ENCODE peak calls at places on chromosomes 7 and 10, in five cellular contexts. H is glutamatergic neuron, S is endothelial cell, A is heart right ventricle, F is fibroblast of pulmonary artery. K is an unnamed sample.

GRCh38 chr10:101221479-101222246 is 7.6 kb downstream of the LBX1 start:
- DNase-seq in S (no peak), F (no peak), A (no peak), H (no peak), K (peak; percentile 50)

GRCh38 chr7:126637538-126637937 is 615.2 kb downstream of the GRM8 start:
- DNase-seq in S (no peak), F (no peak), A (no peak), H (no peak), K (no peak)

GRCh38 chr7:2116903-2117680 is 115.7 kb downstream of the MAD1L1 start:
- DNase-seq in S (no peak), F (peak; percentile 39), H (no peak), A (peak; percentile 79), K (peak; percentile 49)

GRCh38 chr7:38801786-38802185 is 107.2 kb downstream of the VPS41 start:
- DNase-seq in A (no peak), H (no peak), F (peak; percentile 13), S (no peak), K (no peak)

GRCh38 chr7:123282181-123282580 is 82.4 kb upstream of the SLC13A1 start:
- DNase-seq in A (no peak), F (peak; percentile 24), S (no peak), H (no peak), K (no peak)

GRCh38 chr7:124120911-124121310 is 88.0 kb upstream of the TMEM229A start:
- DNase-seq in S (no peak), F (no peak), H (no peak), A (no peak), K (no peak)

GRCh38 chr10:26944261-26944882 is 83.6 kb upstream of the ABI1 start:
- DNase-seq in F (no peak), A (no peak), S (no peak), H (no peak), K (no peak)

GRCh38 chr7:29563590-29564454 is at the start of gene PRR15:
- DNase-seq in A (peak; percentile 16), S (peak; percentile 56), F (peak; percentile 52), H (peak; percentile 57), K (peak; percentile 90)

GRCh38 chr10:131749767-131750142 is 151.1 kb upstream of the PPP2R2D start:
- DNase-seq in S (no peak), F (no peak), A (no peak), H (no peak), K (no peak)

GRCh38 chr7:73894851-73895441 is 34.0 kb downstream of the TMEM270 start:
- DNase-seq in F (peak; percentile 64), A (peak; percentile 71), S (no peak), H (no peak), K (peak; percentile 70)

GRCh38 chr10:105150486-105150885 is 509.4 kb downstream of the SORCS3 start:
- DNase-seq in S (no peak), F (no peak), A (no peak), H (no peak), K (no peak)

GRCh38 chr7:1847260-1848001 is 177.4 kb downstream of the ELFN1 start:
- DNase-seq in S (no peak), A (no peak), F (no peak), H (peak; percentile 14), K (no peak)

GRCh38 chr10:90919683-90920574 is 958 bp downstream of the ANKRD1 start:
- DNase-seq in A (no peak), F (no peak), S (no peak), H (no peak), K (no peak)

GRCh38 chr10:49212783-49213182 is 24.6 kb upstream of the TMEM273 start:
- DNase-seq in H (no peak), S (no peak), A (no peak), F (no peak), K (no peak)

GRCh38 chr7:4738711-4739527 is 36.5 kb upstream of the AP5Z1 start:
- DNase-seq in H (no peak), F (peak; percentile 94), A (peak; percentile 59), S (no peak), K (peak; percentile 84)

GRCh38 chr10:101566333-101567164 is 21.5 kb downstream of the POLL start:
- DNase-seq in S (peak; percentile 49), A (no peak), H (peak; percentile 71), F (peak; percentile 24), K (no peak)

GRCh38 chr10:33321516-33321915 is 13.0 kb downstream of the NRP1 start:
- DNase-seq in F (no peak), S (no peak), A (no peak), H (no peak), K (no peak)

GRCh38 chr7:70764004-70764691 is 367.8 kb upstream of the GALNT17 start:
- DNase-seq in A (no peak), H (no peak), S (no peak), F (no peak), K (no peak)

GRCh38 chr7:33563010-33563409 is 342.3 kb upstream of the BMPER start:
- DNase-seq in S (no peak), H (no peak), F (no peak), A (no peak), K (no peak)

GRCh38 chr7:12625836-12626235 is 55.3 kb downstream of the SCIN start:
- DNase-seq in H (no peak), S (no peak), A (no peak), F (no peak), K (no peak)

GRCh38 chr7:98548981-98549380 is 68.1 kb upstream of the NPTX2 start:
- DNase-seq in S (no peak), A (no peak), H (no peak), F (no peak), K (no peak)

GRCh38 chr7:28889290-28889689 is 68.8 kb downstream of the TRIL start:
- DNase-seq in A (no peak), S (no peak), H (no peak), F (no peak), K (no peak)

GRCh38 chr10:17290226-17290625 is 62.2 kb downstream of the VIM start:
- DNase-seq in S (no peak), A (no peak), H (no peak), F (peak; percentile 29), K (peak; percentile 57)

GRCh38 chr10:124079864-124080263 is 13.5 kb downstream of the CHST15 start:
- DNase-seq in A (no peak), H (no peak), S (no peak), F (no peak), K (no peak)

GRCh38 chr7:118735436-118735835 is 510.9 kb downstream of the ANKRD7 start:
- DNase-seq in F (no peak), A (no peak), S (no peak), H (no peak), K (no peak)

GRCh38 chr10:1174022-1174421 is 117.8 kb downstream of the WDR37 start:
- DNase-seq in A (no peak), H (no peak), F (no peak), S (no peak), K (no peak)

GRCh38 chr10:92880233-92880861 is 32.0 kb downstream of the EXOC6 start:
- DNase-seq in S (peak; percentile 28), A (peak; percentile 41), F (peak; percentile 84), H (no peak), K (peak; percentile 59)
- TF ChIP-seq CTCF in S (peak; percentile 17), A (peak; percentile 72), F (peak; percentile 50), H (peak; percentile 24), K (peak; percentile 39)

DNA sequence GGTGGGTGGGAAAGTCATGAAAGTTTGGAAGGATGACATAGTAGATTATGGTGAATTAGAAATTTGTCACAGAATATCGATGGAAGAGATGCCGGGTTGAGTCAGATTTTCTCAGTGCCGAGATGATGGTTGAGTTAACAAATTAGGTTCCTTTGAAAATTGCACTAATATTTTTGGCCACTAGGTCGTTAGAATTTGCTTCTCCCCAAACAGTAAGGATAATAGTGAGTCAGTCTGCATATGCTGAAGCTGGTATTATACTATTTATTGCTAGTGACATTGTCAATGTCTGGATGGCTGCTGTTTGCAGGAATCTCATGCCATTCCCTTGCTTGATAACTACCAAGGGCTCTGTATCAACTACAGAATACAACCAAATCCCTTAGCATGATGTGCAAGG is 37.7 kb upstream of the MINDY3 start:
- DNase-seq in A (no peak), F (peak; percentile 20), H (no peak), S (no peak), K (peak; percentile 19)
- TF ChIP-seq CTCF in A (no peak), F (peak; percentile 38), H (peak; percentile 69), S (peak; percentile 83), K (no peak)

GRCh38 chr7:72481934-72482333 is 69.8 kb upstream of the CALN1 start:
- DNase-seq in H (no peak), F (no peak), S (no peak), A (no peak), K (no peak)

DNA sequence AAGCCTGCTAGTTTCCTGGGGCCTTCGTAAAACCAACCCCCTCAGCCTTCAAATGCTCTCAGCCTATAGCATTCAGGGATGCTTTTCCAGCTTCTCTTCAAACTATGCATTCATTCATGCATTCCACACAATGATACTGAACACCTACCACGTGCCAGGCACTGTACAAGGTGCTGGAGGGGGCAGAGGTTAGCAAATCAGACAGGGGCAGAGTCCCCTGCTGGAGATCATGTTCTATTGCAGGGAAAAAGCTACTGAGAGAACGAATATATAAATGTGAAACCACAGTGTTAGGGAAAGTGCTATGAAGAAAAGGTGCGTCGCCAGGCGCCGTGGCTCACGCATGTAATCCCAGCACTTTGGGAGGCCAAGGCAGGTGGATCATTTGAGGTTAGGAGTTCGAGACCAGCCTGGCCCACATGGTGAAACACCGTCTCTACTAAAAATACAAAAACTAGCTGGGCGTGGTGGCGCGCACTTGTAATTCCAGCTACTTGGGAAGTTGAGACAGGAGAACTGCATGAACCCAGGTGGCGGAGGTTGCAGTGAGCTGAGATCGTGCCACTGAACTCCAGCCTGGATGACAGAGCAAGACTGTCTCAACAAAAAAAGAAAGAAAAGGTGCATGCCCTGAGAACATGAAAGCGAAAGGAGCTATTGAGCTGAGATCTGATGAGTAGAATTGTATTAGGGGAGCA is 64.6 kb upstream of the CALN1 start:
- DNase-seq in F (no peak), S (no peak), H (no peak), A (no peak), K (no peak)
- TF ChIP-seq CTCF in F (no peak), S (peak; percentile 30), H (no peak), A (no peak), K (peak; percentile 14)

GRCh38 chr10:9215121-9215520 is 1160.6 kb downstream of the GATA3 start:
- DNase-seq in S (no peak), H (no peak), F (no peak), A (no peak), K (no peak)

GRCh38 chr10:9205558-9205957 is 1151.1 kb downstream of the GATA3 start:
- DNase-seq in S (no peak), A (no peak), H (no peak), F (no peak), K (no peak)

GRCh38 chr10:9214618-9215017 is 1160.1 kb downstream of the GATA3 start:
- DNase-seq in S (no peak), A (no peak), H (no peak), F (no peak), K (no peak)

GRCh38 chr10:9211228-9211627 is 1156.7 kb downstream of the GATA3 start:
- DNase-seq in S (no peak), F (peak; percentile 16), A (no peak), H (no peak), K (no peak)

DNA sequence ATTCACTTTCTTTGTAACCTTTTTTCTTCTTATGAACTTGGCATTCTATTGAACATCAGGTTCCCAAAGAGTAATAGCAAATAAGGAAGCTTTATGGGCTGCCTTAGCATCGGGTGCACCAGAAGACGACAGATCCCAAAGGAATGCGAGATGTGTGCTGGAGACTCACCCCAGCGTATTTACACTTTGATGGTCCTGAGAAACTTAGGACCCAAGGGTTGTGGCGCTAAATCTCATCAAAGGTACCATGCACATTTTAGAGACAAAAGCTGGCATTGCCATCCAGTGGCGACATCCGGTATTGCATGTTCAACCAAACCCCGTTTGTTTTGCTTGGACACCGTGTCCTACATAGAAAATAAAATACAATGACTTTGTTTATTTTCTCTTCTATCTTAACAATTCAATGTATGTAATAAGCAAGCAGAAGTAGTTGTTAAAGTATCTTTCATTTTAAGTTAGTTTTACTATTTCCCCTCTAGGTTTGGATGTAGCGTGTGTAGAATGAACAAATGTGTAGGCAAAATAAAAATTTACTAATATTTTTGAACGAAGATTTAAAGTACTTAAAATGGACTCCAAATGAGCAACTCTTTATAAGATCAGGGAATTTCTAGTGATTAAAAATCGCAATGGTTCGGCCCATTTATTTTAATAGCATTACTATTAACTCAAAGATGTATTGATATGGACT is 1154.8 kb downstream of the GATA3 start:
- DNase-seq in S (peak; percentile 80), H (peak; percentile 86), F (peak; percentile 77), A (peak; percentile 39), K (peak; percentile 71)
- TF ChIP-seq CTCF in S (peak; percentile 99), H (peak; percentile 95), F (peak; percentile 94), A (peak; percentile 94), K (peak; percentile 88)

K was measured in MCF 10A.